ENCODE peak calls at places on chromosomes 7 and 10, in seven cellular contexts. T is uterus; U is IMR-90; H is PC-3; E is left lung; Q is CD8-positive, alpha-beta T cell; X is tibial artery. I is an unnamed sample.
A peak's percentile ranks its signal among the peaks of the same experiment; 100 is the strongest.

GRCh38 chr10:22823109-22823508 is 104.7 kb upstream of the ARMC3 start:
- DNase-seq in T (no peak), U (peak; percentile 85), H (peak; percentile 90), E (no peak), Q (no peak), X (no peak), I (peak; percentile 82)

GRCh38 chr7:105330526-105330925 is 58.2 kb downstream of the SRPK2 start:
- DNase-seq in T (no peak), U (no peak), H (no peak), E (no peak), Q (no peak), X (no peak), I (no peak)

GRCh38 chr7:74253331-74253730 is 868 bp downstream of the RFC2 start:
- DNase-seq in T (no peak), U (no peak), H (no peak), E (no peak), Q (no peak), X (no peak), I (no peak)

GRCh38 chr10:70967591-70968588 is 79.5 kb upstream of the PCBD1 start:
- DNase-seq in T (no peak), U (peak; percentile 13), H (peak; percentile 43), E (no peak), Q (no peak), X (no peak), I (peak; percentile 4)

GRCh38 chr10:43162604-43163003 is 24.4 kb downstream of the CSGALNACT2 start:
- DNase-seq in T (no peak), U (no peak), H (no peak), E (no peak), Q (no peak), X (no peak), I (no peak)

GRCh38 chr7:6614941-6615737 is at the start of gene ZNF853:
- DNase-seq in T (peak; percentile 44), U (no peak), H (no peak), E (peak; percentile 82), Q (no peak), X (no peak), I (no peak)

GRCh38 chr10:5564537-5565204 is 39.9 kb downstream of the CALML3 start:
- DNase-seq in T (no peak), U (no peak), H (no peak), E (no peak), Q (no peak), X (no peak), I (no peak)

GRCh38 chr7:44325811-44326241 is 432 bp upstream of the CAMK2B start:
- DNase-seq in T (no peak), U (no peak), H (no peak), E (no peak), Q (no peak), X (no peak), I (no peak)

GRCh38 chr10:126674741-126675515 is 4.4 kb upstream of the C10orf90 start:
- DNase-seq in T (no peak), U (no peak), H (no peak), E (no peak), Q (no peak), X (no peak), I (no peak)

GRCh38 chr10:78222096-78222790 is 188.6 kb downstream of the RPS24 start:
- DNase-seq in T (no peak), U (no peak), H (no peak), E (no peak), Q (no peak), X (no peak), I (no peak)

GRCh38 chr7:123120286-123120685 is 79.5 kb downstream of the SLC13A1 start:
- DNase-seq in T (no peak), U (no peak), H (no peak), E (no peak), Q (no peak), X (no peak), I (peak; percentile 10)

GRCh38 chr10:114631678-114632417 is 26.2 kb downstream of the ABLIM1 start:
- DNase-seq in T (no peak), U (no peak), H (no peak), E (peak; percentile 82), Q (no peak), X (peak; percentile 37), I (no peak)

GRCh38 chr10:5609952-5610616 is 56.3 kb downstream of the ASB13 start:
- DNase-seq in T (no peak), U (no peak), H (peak; percentile 75), E (no peak), Q (no peak), X (no peak), I (no peak)

GRCh38 chr10:114308470-114309110 is 69.5 kb downstream of the VWA2 start:
- DNase-seq in T (no peak), U (no peak), H (no peak), E (no peak), Q (no peak), X (no peak), I (no peak)

GRCh38 chr7:1096156-1097119 is 8.5 kb downstream of the GPER1 start:
- DNase-seq in T (no peak), U (no peak), H (no peak), E (peak; percentile 83), Q (no peak), X (no peak), I (no peak)

GRCh38 chr7:87047-87446 is 105.3 kb upstream of the FAM20C start:
- DNase-seq in T (no peak), U (no peak), H (no peak), E (no peak), Q (no peak), X (no peak), I (no peak)

GRCh38 chr10:8211631-8212030 is 157.1 kb downstream of the GATA3 start:
- DNase-seq in T (no peak), U (no peak), H (peak; percentile 18), E (no peak), Q (no peak), X (no peak), I (no peak)

GRCh38 chr10:50379652-50380051 is 128.3 kb upstream of the ASAH2 start:
- DNase-seq in T (no peak), U (no peak), H (no peak), E (no peak), Q (no peak), X (no peak), I (no peak)

GRCh38 chr7:93161181-93161762 is 13.1 kb upstream of the SAMD9L start:
- DNase-seq in T (no peak), U (no peak), H (no peak), E (no peak), Q (no peak), X (no peak), I (no peak)

GRCh38 chr10:128062837-128063563 is 63.2 kb downstream of the MKI67 start:
- DNase-seq in T (no peak), U (no peak), H (no peak), E (no peak), Q (no peak), X (no peak), I (no peak)

GRCh38 chr7:7662527-7662926 is 22.0 kb downstream of the UMAD1 start:
- DNase-seq in T (no peak), U (peak; percentile 34), H (peak; percentile 13), E (no peak), Q (no peak), X (no peak), I (peak; percentile 27)

DNA sequence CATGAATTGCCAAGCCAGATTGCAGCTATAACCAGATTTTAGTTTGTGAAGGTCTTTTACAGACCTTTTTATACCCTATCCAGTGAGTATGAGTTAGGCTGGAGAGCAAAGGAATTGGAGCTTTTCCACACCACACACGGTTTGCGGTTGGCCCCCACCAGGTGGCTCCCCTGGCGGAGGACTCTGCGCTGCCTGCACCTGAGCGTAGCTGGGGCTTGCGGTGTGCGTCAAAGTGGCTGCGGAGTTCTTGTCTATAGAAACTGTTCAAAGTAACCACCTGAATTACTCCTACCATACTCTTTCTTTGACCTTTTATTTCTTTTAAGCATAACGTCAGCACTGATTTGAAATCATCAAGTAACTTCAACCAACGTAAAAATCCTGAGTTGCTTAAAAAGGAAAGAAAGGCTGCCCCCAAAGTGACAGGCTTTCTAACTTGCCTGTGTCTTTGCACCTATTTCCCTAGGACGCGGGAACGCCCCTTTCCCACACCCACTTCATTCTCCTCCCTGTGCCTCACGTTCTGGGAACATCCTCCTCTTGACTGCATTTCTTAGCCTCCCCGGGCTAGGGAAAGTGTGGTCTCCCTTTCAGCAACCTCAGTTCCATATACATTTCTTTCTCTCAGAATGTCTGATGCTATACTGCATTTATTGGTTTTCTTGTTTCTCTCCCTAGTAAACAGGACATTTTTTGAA is 47.6 kb upstream of the TMEM72 start:
- DNase-seq in T (no peak), U (no peak), H (peak; percentile 19), E (no peak), Q (no peak), X (no peak), I (no peak)
- H3K4me3 ChIP-seq in T (no peak overlapping the region), U (no peak overlapping the region), H (peak overlapping the region; percentile 63), E (no peak overlapping the region), Q (no peak overlapping the region), X (no peak overlapping the region), I (no peak overlapping the region)

DNA sequence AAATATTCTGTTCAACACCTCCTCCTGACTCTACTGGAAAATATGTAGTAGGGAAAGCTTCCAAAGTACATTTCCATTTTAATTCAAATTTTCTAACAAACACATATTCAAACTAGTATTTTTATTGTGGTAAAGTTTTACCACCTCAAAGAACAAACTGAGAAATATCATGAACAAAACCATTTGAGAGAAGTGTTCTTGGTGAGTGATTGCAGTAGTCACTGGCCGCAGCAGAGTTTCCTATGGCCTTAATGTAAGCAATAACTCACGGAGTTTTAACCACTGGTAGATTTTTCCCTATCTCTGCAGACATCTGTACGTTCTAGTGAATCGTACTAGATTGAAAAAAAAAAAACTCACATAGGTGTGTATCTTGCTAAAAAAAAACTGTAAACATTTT is 487.0 kb upstream of the FZD8 start:
- DNase-seq in T (no peak), U (no peak), H (no peak), E (no peak), Q (no peak), X (no peak), I (no peak)
- H3K27ac ChIP-seq in T (no peak overlapping the region), U (no peak overlapping the region), H (no peak overlapping the region), E (no peak overlapping the region), Q (no peak overlapping the region), X (no peak overlapping the region), I (no peak overlapping the region)

GRCh38 chr10:62818426-62819011 is 2.4 kb upstream of the EGR2 start:
- DNase-seq in T (no peak), U (no peak), H (peak; percentile 78), E (peak; percentile 89), Q (no peak), X (no peak), I (no peak)
- TF ChIP-seq CTCF in T (no peak), U (peak; percentile 27), H (peak; percentile 62), E (no peak), Q (no peak), X (no peak), I (no peak)

DNA sequence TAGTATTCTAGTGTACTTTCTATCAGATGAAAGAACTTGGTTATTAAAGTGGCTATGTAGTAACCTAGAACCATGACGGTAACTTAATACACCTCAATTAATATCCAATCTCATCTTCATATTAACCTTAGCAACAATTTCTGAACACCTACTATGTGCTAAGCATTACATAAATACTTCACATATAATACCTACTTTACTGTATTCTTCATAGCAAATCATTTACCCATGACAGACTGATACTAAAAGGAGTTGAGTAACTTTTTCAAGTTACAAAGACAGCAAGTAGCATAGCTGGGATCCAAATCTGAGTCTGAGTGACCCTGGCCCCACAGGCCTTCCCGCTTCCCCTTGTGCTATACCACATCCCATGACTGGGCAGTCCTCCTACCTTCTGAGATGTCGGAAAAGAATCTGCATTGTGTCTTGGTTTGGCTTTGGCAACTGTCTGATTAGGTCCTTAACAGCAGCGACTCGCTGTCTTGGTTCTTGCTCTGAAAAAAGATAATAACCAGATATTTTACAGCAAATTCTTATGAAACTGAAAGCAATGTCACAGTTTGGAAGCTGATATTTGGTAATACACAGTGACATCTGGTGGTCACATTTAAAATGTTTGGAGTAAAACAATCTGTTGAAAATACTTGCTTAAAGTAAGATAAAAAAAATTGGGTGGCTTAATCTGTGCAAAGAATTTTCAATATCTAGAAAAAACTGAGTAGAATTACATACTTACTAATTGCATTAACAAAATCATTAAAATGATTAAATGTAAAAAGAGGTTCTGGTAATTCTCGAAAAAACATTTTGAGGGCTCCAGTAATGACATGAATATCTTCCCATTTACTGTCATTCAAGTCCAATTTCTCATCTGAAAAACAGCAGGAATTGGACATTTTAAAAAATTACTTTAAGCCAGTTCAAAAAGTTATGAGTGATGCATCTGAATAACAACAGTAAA is 120.1 kb downstream of the ARHGAP12 start:
- DNase-seq in T (peak; percentile 44), U (peak; percentile 80), H (peak; percentile 59), E (no peak), Q (no peak), X (peak; percentile 25), I (peak; percentile 27)
- H3K4me3 ChIP-seq in T (peak overlapping the region; percentile 16), U (peak overlapping the region; percentile 45), H (no peak overlapping the region), E (no peak overlapping the region), Q (no peak overlapping the region), X (peak overlapping the region; percentile 35), I (no peak overlapping the region)

I was measured in brain microvascular endothelial cell.